ENCODE peak calls at places on chromosomes 2 and 18, in six cellular contexts. One of them, this sample, is unnamed. For H3K4me1, the result is how much of the 10 kb centered on the place peaks cover.

GRCh38 chr2:96091141-96091710 is 25.1 kb downstream of the ADRA2B start:
- DNase-seq in PC-9: no peak
- DNase-seq in right lobe of liver: no peak
- DNase-seq in tibial nerve: no peak
- DNase-seq in astrocyte: no peak
- DNase-seq in pancreas: no peak
- DNase-seq in this sample: no peak

GRCh38 chr2:5818947-5819346 is 126.8 kb downstream of the SOX11 start:
- DNase-seq in tibial nerve: no peak
- DNase-seq in astrocyte: peak
- DNase-seq in PC-9: no peak
- DNase-seq in pancreas: no peak
- DNase-seq in right lobe of liver: no peak
- DNase-seq in this sample: no peak

GRCh38 chr2:69278366-69278765 is 108.7 kb downstream of the GFPT1 start:
- DNase-seq in right lobe of liver: no peak
- DNase-seq in tibial nerve: no peak
- DNase-seq in PC-9: no peak
- DNase-seq in pancreas: no peak
- DNase-seq in astrocyte: no peak
- DNase-seq in this sample: no peak

GRCh38 chr2:42185200-42185921 is 16.2 kb downstream of the EML4 start:
- DNase-seq in pancreas: no peak
- DNase-seq in right lobe of liver: no peak
- DNase-seq in astrocyte: no peak
- DNase-seq in tibial nerve: no peak
- DNase-seq in PC-9: no peak
- DNase-seq in this sample: no peak

GRCh38 chr2:73035899-73036778 is 35.4 kb downstream of the SFXN5 start:
- DNase-seq in pancreas: no peak
- DNase-seq in astrocyte: no peak
- DNase-seq in PC-9: no peak
- DNase-seq in tibial nerve: no peak
- DNase-seq in right lobe of liver: no peak
- DNase-seq in this sample: no peak

GRCh38 chr18:79604205-79604912 is 75.2 kb upstream of the CTDP1 start:
- DNase-seq in right lobe of liver: peak
- DNase-seq in tibial nerve: peak
- DNase-seq in pancreas: no peak
- DNase-seq in astrocyte: no peak
- DNase-seq in PC-9: no peak
- DNase-seq in this sample: no peak

GRCh38 chr2:88967844-88968243 is 276.4 kb downstream of the RPIA start:
- DNase-seq in tibial nerve: no peak
- DNase-seq in PC-9: no peak
- DNase-seq in right lobe of liver: no peak
- DNase-seq in pancreas: no peak
- DNase-seq in astrocyte: no peak
- DNase-seq in this sample: no peak

GRCh38 chr18:13137939-13138821 is 80.4 kb upstream of the LDLRAD4 start:
- DNase-seq in astrocyte: no peak
- DNase-seq in tibial nerve: no peak
- DNase-seq in pancreas: no peak
- DNase-seq in PC-9: peak
- DNase-seq in right lobe of liver: peak
- DNase-seq in this sample: peak

GRCh38 chr2:156647377-156648010 is 211.3 kb downstream of the GPD2 start:
- DNase-seq in right lobe of liver: no peak
- DNase-seq in tibial nerve: no peak
- DNase-seq in astrocyte: no peak
- DNase-seq in pancreas: no peak
- DNase-seq in PC-9: no peak
- DNase-seq in this sample: no peak

GRCh38 chr18:79982736-79983135 is 5.6 kb downstream of the TXNL4A start:
- DNase-seq in PC-9: no peak
- DNase-seq in tibial nerve: no peak
- DNase-seq in astrocyte: no peak
- DNase-seq in pancreas: no peak
- DNase-seq in right lobe of liver: no peak
- DNase-seq in this sample: no peak

GRCh38 chr2:19038096-19039015 is 320.1 kb downstream of the OSR1 start:
- DNase-seq in PC-9: no peak
- DNase-seq in pancreas: no peak
- DNase-seq in tibial nerve: no peak
- DNase-seq in right lobe of liver: no peak
- DNase-seq in astrocyte: peak
- DNase-seq in this sample: no peak

GRCh38 chr18:61943175-61943964 is 50.6 kb upstream of the RNF152 start:
- DNase-seq in right lobe of liver: no peak
- DNase-seq in tibial nerve: no peak
- DNase-seq in astrocyte: peak
- DNase-seq in pancreas: no peak
- DNase-seq in PC-9: no peak
- DNase-seq in this sample: no peak

GRCh38 chr2:228801451-228801850 is 469.6 kb downstream of the PID1 start:
- DNase-seq in tibial nerve: no peak
- DNase-seq in right lobe of liver: no peak
- DNase-seq in pancreas: no peak
- DNase-seq in PC-9: no peak
- DNase-seq in astrocyte: no peak
- DNase-seq in this sample: no peak

GRCh38 chr2:206783718-206784117 is 18.3 kb downstream of the FASTKD2 start:
- DNase-seq in pancreas: no peak
- DNase-seq in right lobe of liver: no peak
- DNase-seq in tibial nerve: no peak
- DNase-seq in astrocyte: no peak
- DNase-seq in PC-9: no peak
- DNase-seq in this sample: no peak

GRCh38 chr2:97911210-97911921 is 84.4 kb downstream of the TMEM131 start:
- DNase-seq in pancreas: no peak
- DNase-seq in right lobe of liver: no peak
- DNase-seq in astrocyte: peak
- DNase-seq in PC-9: no peak
- DNase-seq in tibial nerve: no peak
- DNase-seq in this sample: no peak

GRCh38 chr2:141947715-141948114 is 183.1 kb downstream of the LRP1B start:
- DNase-seq in pancreas: no peak
- DNase-seq in tibial nerve: no peak
- DNase-seq in astrocyte: no peak
- DNase-seq in PC-9: no peak
- DNase-seq in right lobe of liver: no peak
- DNase-seq in this sample: no peak

GRCh38 chr2:145849466-145849865 is 1329.5 kb upstream of the ZEB2 start:
- DNase-seq in pancreas: no peak
- DNase-seq in astrocyte: no peak
- DNase-seq in tibial nerve: no peak
- DNase-seq in right lobe of liver: no peak
- DNase-seq in PC-9: no peak
- DNase-seq in this sample: no peak

DNA sequence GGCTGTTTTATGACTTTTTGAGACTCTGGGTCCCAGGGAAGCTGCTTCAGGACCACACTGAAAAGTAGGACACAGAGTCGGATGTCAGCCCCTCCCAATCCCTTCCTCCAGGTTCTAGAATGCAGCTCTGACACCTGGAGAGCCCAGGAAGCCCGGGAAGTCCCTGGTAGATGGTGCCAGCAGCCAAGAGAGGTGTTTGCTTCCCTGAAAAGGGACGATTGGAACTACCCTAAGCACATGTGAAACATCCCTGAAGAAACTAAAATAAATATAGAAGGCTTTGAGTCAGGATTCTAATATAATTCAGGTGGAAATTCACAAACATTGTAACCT is 163.2 kb upstream of the CYRIA start:
- DNase-seq in right lobe of liver: peak
- DNase-seq in tibial nerve: no peak
- DNase-seq in pancreas: no peak
- DNase-seq in PC-9: no peak
- DNase-seq in astrocyte: no peak
- DNase-seq in this sample: no peak
- H3K4me3 ChIP-seq in right lobe of liver: peak
- H3K4me3 ChIP-seq in tibial nerve: no peak
- H3K4me3 ChIP-seq in pancreas: no peak
- H3K4me3 ChIP-seq in PC-9: no peak
- H3K4me3 ChIP-seq in astrocyte: no peak
- H3K4me3 ChIP-seq in this sample: no peak

DNA sequence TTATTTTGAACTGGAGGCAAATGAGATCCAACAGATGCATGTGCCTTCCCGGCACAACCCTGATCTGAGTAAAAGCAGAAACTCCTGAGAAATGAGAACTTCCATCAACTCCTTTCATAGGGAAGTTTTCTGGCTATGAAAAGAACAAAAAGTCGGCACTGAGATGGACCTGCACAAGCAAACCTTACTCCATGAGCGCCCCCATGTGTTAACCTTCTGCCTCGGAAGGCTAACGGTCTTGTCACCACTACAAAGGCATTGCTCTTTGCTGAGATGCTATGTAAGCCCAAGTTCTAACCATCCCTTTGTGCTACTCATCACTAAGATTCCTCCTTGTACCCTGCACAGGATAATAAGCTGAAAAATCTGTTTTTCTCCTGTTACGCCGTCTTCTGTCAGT is 57.3 kb upstream of the SULT1C3 start:
- DNase-seq in pancreas: no peak
- DNase-seq in PC-9: peak
- DNase-seq in right lobe of liver: no peak
- DNase-seq in tibial nerve: no peak
- DNase-seq in astrocyte: no peak
- DNase-seq in this sample: no peak
- TF ChIP-seq CTCF in pancreas: no peak
- TF ChIP-seq CTCF in PC-9: peak
- TF ChIP-seq CTCF in right lobe of liver: no peak
- TF ChIP-seq CTCF in tibial nerve: no peak
- TF ChIP-seq CTCF in astrocyte: no peak
- TF ChIP-seq CTCF in this sample: no peak

GRCh38 chr2:62469558-62469957 is 36.4 kb downstream of the TMEM17 start:
- DNase-seq in PC-9: no peak
- DNase-seq in astrocyte: no peak
- DNase-seq in tibial nerve: no peak
- DNase-seq in right lobe of liver: no peak
- DNase-seq in pancreas: no peak
- DNase-seq in this sample: no peak
- H3K4me1 ChIP-seq in PC-9: under half
- H3K4me1 ChIP-seq in astrocyte: under half
- H3K4me1 ChIP-seq in tibial nerve: under half
- H3K4me1 ChIP-seq in right lobe of liver: under half
- H3K4me1 ChIP-seq in pancreas: under half
- H3K4me1 ChIP-seq in this sample: under half

GRCh38 chr2:233419626-233420431 is 65.5 kb downstream of the DGKD start:
- DNase-seq in right lobe of liver: no peak
- DNase-seq in tibial nerve: no peak
- DNase-seq in astrocyte: no peak
- DNase-seq in PC-9: no peak
- DNase-seq in pancreas: no peak
- DNase-seq in this sample: peak
- H3K4me3 ChIP-seq in right lobe of liver: no peak
- H3K4me3 ChIP-seq in tibial nerve: no peak
- H3K4me3 ChIP-seq in astrocyte: peak
- H3K4me3 ChIP-seq in PC-9: no peak
- H3K4me3 ChIP-seq in pancreas: no peak
- H3K4me3 ChIP-seq in this sample: peak

DNA sequence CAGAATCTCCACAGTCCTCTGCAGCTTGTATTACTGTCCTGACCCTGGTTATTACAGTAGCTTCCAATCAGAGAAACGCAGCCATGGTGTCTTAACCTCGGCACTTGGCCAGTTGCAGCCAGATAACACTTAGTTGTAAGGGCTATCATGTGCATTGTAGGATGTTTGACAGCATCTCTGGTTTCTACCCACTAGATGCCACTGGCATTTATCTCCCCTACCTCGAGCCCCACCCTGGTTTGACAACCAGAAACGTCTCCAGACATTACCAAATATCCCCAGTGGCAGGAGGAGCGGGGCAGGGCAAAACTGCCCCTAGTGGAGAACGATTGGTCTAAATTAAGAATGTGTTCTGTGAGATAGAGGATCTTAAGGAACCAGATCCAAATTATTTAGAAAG is 13.1 kb downstream of the DSG2 start:
- DNase-seq in PC-9: no peak
- DNase-seq in astrocyte: no peak
- DNase-seq in pancreas: no peak
- DNase-seq in right lobe of liver: no peak
- DNase-seq in tibial nerve: no peak
- DNase-seq in this sample: no peak
- TF ChIP-seq CTCF in PC-9: no peak
- TF ChIP-seq CTCF in astrocyte: no peak
- TF ChIP-seq CTCF in pancreas: no peak
- TF ChIP-seq CTCF in right lobe of liver: no peak
- TF ChIP-seq CTCF in tibial nerve: no peak
- TF ChIP-seq CTCF in this sample: no peak

GRCh38 chr2:184201246-184201645 is 397.1 kb upstream of the ZNF804A start:
- DNase-seq in PC-9: no peak
- DNase-seq in pancreas: no peak
- DNase-seq in astrocyte: no peak
- DNase-seq in tibial nerve: no peak
- DNase-seq in right lobe of liver: no peak
- DNase-seq in this sample: no peak
- H3K4me1 ChIP-seq in PC-9: under half
- H3K4me1 ChIP-seq in pancreas: under half
- H3K4me1 ChIP-seq in astrocyte: under half
- H3K4me1 ChIP-seq in tibial nerve: under half
- H3K4me1 ChIP-seq in right lobe of liver: under half
- H3K4me1 ChIP-seq in this sample: under half

This sample was measured in gastrocnemius medialis.